ENCODE peak calls at places on chromosomes 1 and 21, in nine cellular contexts. L is neural progenitor cell; D is SK-N-SH; Z is AG04450; N is CD8-positive, alpha-beta T cell; E is caudate nucleus; W is A549; S is mesendoderm; A is HL-60. Q is an unnamed sample.

GRCh38 chr1:1021010-1021845 is 1.3 kb downstream of the AGRN start:
- DNase-seq in W (no peak), A (no peak), E (no peak), Z (peak), S (peak), D (peak), L (peak), N (no peak), Q (no peak)

GRCh38 chr1:9822897-9823692 is 670 bp downstream of the CLSTN1 start:
- DNase-seq in S (peak), D (no peak), N (peak), L (peak), Z (no peak), E (peak), W (peak), A (peak), Q (no peak)

GRCh38 chr1:232385221-232385620 is 244.7 kb downstream of the SIPA1L2 start:
- DNase-seq in N (no peak), S (no peak), E (no peak), A (no peak), L (no peak), Z (peak), W (no peak), D (no peak), Q (no peak)

GRCh38 chr1:174999216-174999925 is 376 bp upstream of the CACYBP start:
- DNase-seq in L (peak), W (peak), S (peak), Z (peak), D (peak), E (peak), N (peak), A (peak), Q (peak)

GRCh38 chr21:34073032-34073748 is at the start of the genes MRPS6 and SLC5A3:
- DNase-seq in D (peak), L (peak), A (peak), W (peak), Z (peak), N (peak), S (peak), E (peak), Q (no peak)

GRCh38 chr1:77220687-77221463 is 1.6 kb upstream of the PIGK start:
- DNase-seq in N (no peak), Z (no peak), D (no peak), W (no peak), L (no peak), S (no peak), A (no peak), E (no peak), Q (peak)

GRCh38 chr1:228004331-228004871 is 2.4 kb upstream of the WNT3A start:
- DNase-seq in S (peak), Z (no peak), L (peak), E (no peak), N (peak), D (peak), A (no peak), W (peak), Q (no peak)

GRCh38 chr1:157170677-157171515 is 32.7 kb upstream of the ETV3 start:
- DNase-seq in S (peak), N (no peak), W (peak), D (no peak), L (peak), Z (no peak), E (no peak), A (no peak), Q (no peak)

GRCh38 chr1:38197566-38197965 is 151.0 kb upstream of the POU3F1 start:
- DNase-seq in A (no peak), N (no peak), Z (no peak), L (no peak), D (peak), W (no peak), S (no peak), E (no peak), Q (no peak)

GRCh38 chr1:7962011-7962335 is 462 bp downstream of the PARK7 start:
- DNase-seq in L (no peak), Z (no peak), S (no peak), E (no peak), A (no peak), N (no peak), W (no peak), D (peak), Q (no peak)

GRCh38 chr1:160539896-160540858 is 17.1 kb upstream of the SLAMF6 start:
- DNase-seq in D (no peak), L (no peak), S (peak), E (no peak), A (peak), W (no peak), N (peak), Z (no peak), Q (no peak)

GRCh38 chr1:235831148-235831547 is 35.6 kb downstream of the LYST start:
- DNase-seq in E (no peak), S (no peak), A (no peak), N (no peak), D (no peak), W (no peak), L (no peak), Z (no peak), Q (peak)

GRCh38 chr1:64923294-64923718 is 43.0 kb downstream of the JAK1 start:
- DNase-seq in A (no peak), N (no peak), Z (no peak), L (no peak), W (no peak), E (no peak), S (no peak), D (no peak), Q (no peak)

GRCh38 chr1:192635041-192635440 is 906 bp upstream of the RGS13 start:
- DNase-seq in S (no peak), L (no peak), A (no peak), N (no peak), E (no peak), D (no peak), W (no peak), Z (no peak), Q (no peak)

GRCh38 chr1:24151175-24151533 is 8.2 kb upstream of the IL22RA1 start:
- DNase-seq in D (no peak), A (no peak), Z (no peak), E (no peak), L (peak), N (no peak), W (no peak), S (peak), Q (peak)

GRCh38 chr1:14913475-14914155 is 239.9 kb upstream of the TMEM51 start:
- DNase-seq in N (no peak), E (no peak), W (no peak), L (no peak), A (no peak), D (no peak), Z (no peak), S (no peak), Q (no peak)

GRCh38 chr1:227891223-227891954 is 56.3 kb downstream of the WNT9A start:
- DNase-seq in D (peak), L (no peak), Z (no peak), W (no peak), A (no peak), E (no peak), N (peak), S (no peak), Q (no peak)

GRCh38 chr1:205593967-205594366 is 37.8 kb downstream of the ELK4 start:
- DNase-seq in L (no peak), Z (no peak), N (peak), D (no peak), W (no peak), A (no peak), S (no peak), E (no peak), Q (no peak)

GRCh38 chr1:32208891-32209309 is at the start of gene DCDC2B:
- DNase-seq in W (no peak), Z (no peak), N (no peak), E (no peak), D (peak), A (no peak), S (peak), L (no peak), Q (no peak)

GRCh38 chr1:119549719-119550141 is 42.7 kb downstream of the HSD3B1 start:
- DNase-seq in Z (peak), S (peak), W (peak), E (peak), A (no peak), D (peak), N (no peak), L (peak), Q (no peak)

GRCh38 chr21:15063081-15063820 is 1.5 kb downstream of the NRIP1 start:
- DNase-seq in Z (no peak), N (peak), L (peak), W (no peak), D (no peak), E (no peak), A (no peak), S (peak), Q (no peak)

GRCh38 chr1:6100801-6101783 is 55.4 kb downstream of the KCNAB2 start:
- DNase-seq in N (no peak), Z (no peak), D (no peak), W (no peak), E (no peak), A (no peak), S (no peak), L (peak), Q (no peak)

GRCh38 chr1:170010443-170010842 is 64.1 kb downstream of the KIFAP3 start:
- DNase-seq in L (peak), A (no peak), Z (no peak), S (peak), N (no peak), E (no peak), D (no peak), W (no peak), Q (no peak)

GRCh38 chr1:87926131-87926828 is 597.6 kb downstream of the LMO4 start:
- DNase-seq in E (no peak), N (no peak), A (no peak), D (no peak), L (no peak), S (peak), Z (no peak), W (no peak), Q (peak)

GRCh38 chr1:90761781-90762589 is 44.9 kb upstream of the BARHL2 start:
- DNase-seq in W (no peak), E (no peak), A (no peak), S (peak), L (no peak), Z (no peak), D (no peak), N (no peak), Q (no peak)

GRCh38 chr1:193349046-193349535 is 162.7 kb upstream of the B3GALT2 start:
- DNase-seq in Z (no peak), W (no peak), E (no peak), A (no peak), L (no peak), D (no peak), S (no peak), N (no peak), Q (no peak)

GRCh38 chr1:185170291-185170848 is 13.4 kb downstream of the SWT1 start:
- DNase-seq in N (peak), S (peak), Z (peak), A (no peak), W (peak), E (no peak), L (peak), D (peak), Q (no peak)

GRCh38 chr1:3908886-3909517 is 8.9 kb upstream of the C1orf174 start:
- DNase-seq in D (no peak), L (no peak), E (no peak), W (no peak), A (no peak), Z (no peak), N (no peak), S (no peak), Q (no peak)

DNA sequence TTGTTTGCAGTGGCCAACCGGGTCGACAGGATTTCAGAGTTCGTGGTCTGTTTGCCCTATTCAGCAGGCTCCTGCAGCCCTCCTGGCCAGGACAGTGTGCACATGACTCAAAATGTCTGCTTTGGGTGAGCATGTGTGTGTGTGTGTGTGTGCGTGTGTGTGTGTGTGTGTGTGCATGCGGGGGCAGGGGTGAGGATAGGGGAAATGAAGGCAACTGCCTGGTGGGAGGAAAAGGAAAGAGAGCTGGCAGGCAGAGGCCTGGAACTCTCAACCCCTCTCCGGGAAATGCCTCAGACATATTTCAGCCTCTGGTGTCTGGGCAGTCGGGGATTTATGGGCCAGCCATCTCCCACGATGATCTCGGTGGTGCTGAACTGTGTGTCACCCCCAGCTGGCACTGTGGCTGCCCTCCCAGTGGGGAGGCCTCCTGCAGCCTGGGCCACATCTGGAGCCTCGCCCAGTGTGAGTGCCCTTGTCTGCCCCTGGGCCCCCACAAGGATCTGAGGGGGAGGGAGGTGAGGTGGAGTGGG is 15.2 kb downstream of the CDCP2 start:
- DNase-seq in D (peak), E (no peak), S (peak), Z (no peak), W (no peak), N (no peak), L (no peak), A (no peak), Q (no peak)
- H3K27ac ChIP-seq in D (no peak), E (no peak), S (no peak), Z (no peak), W (peak), N (no peak), L (no peak), A (no peak), Q (no peak)

GRCh38 chr1:221741971-221742554 is at the start of gene DUSP10:
- DNase-seq in E (peak), S (peak), A (peak), W (peak), N (peak), Z (peak), D (peak), L (peak), Q (peak)
- H3K27ac ChIP-seq in E (peak), S (peak), A (peak), W (peak), N (peak), Z (peak), D (peak), L (peak), Q (peak)

GRCh38 chr21:32457360-32457840 is 44.9 kb downstream of the EVA1C start:
- DNase-seq in A (no peak), E (no peak), W (no peak), S (no peak), D (peak), Z (no peak), L (no peak), N (no peak), Q (no peak)
- H3K27ac ChIP-seq in A (no peak), E (peak), W (peak), S (no peak), D (peak), Z (peak), L (no peak), N (no peak), Q (no peak)

GRCh38 chr1:226046240-226046639 is 16.3 kb upstream of the H3-3A start:
- DNase-seq in S (no peak), Z (no peak), L (no peak), D (no peak), A (no peak), E (no peak), N (no peak), W (no peak), Q (peak)

GRCh38 chr1:226038661-226039060 is 23.9 kb upstream of the H3-3A start:
- DNase-seq in W (no peak), A (no peak), S (no peak), E (no peak), L (no peak), N (no peak), Z (no peak), D (no peak), Q (no peak)

GRCh38 chr1:226044514-226045132 is 17.9 kb upstream of the H3-3A start:
- DNase-seq in Z (no peak), W (no peak), D (no peak), S (no peak), L (peak), E (no peak), N (no peak), A (no peak), Q (no peak)

GRCh38 chr1:226035915-226036314 is 26.6 kb upstream of the H3-3A start:
- DNase-seq in D (no peak), Z (no peak), S (no peak), L (no peak), A (no peak), W (no peak), E (no peak), N (no peak), Q (no peak)

GRCh38 chr1:226041419-226041818 is 21.1 kb upstream of the H3-3A start:
- DNase-seq in E (no peak), W (no peak), N (no peak), L (no peak), S (no peak), Z (no peak), D (no peak), A (no peak), Q (no peak)
- H3K27ac ChIP-seq in E (no peak), W (no peak), N (no peak), L (no peak), S (no peak), Z (no peak), D (no peak), A (no peak), Q (no peak)

Q was measured in epithelial cell of prostate.